ENCODE peak calls at places on chromosomes 7 and 10, in four cellular contexts. V is neural progenitor cell, R is IMR-90, K is PC-3. O is an unnamed sample.

GRCh38 chr10:62459500-62459899 is 85.3 kb downstream of the ZNF365 start:
- DNase-seq in R (no peak), V (no peak), K (no peak), O (no peak)

GRCh38 chr10:72461085-72461484 is 106.4 kb upstream of the DNAJB12 start:
- DNase-seq in K (no peak), R (no peak), V (no peak), O (no peak)

GRCh38 chr10:108957681-108958080 is 965.6 kb downstream of the XPNPEP1 start:
- DNase-seq in R (no peak), V (peak; percentile 17), K (peak; percentile 22), O (no peak)

GRCh38 chr10:99975106-99975829 is 34.5 kb downstream of the DNMBP start:
- DNase-seq in K (no peak), R (no peak), V (no peak), O (no peak)

GRCh38 chr10:15180736-15181135 is 12.2 kb upstream of the NMT2 start:
- DNase-seq in K (no peak), R (no peak), V (no peak), O (no peak)

GRCh38 chr7:48004023-48004422 is 24.6 kb upstream of the HUS1 start:
- DNase-seq in K (no peak), R (no peak), V (no peak), O (no peak)

GRCh38 chr7:133709036-133709880 is 417.9 kb upstream of the LRGUK start:
- DNase-seq in R (no peak), K (no peak), V (no peak), O (no peak)

GRCh38 chr7:107390921-107391320 is 78.9 kb upstream of the GPR22 start:
- DNase-seq in K (no peak), V (peak; percentile 38), R (no peak), O (no peak)

GRCh38 chr10:60114765-60115586 is 208.6 kb upstream of the CCDC6 start:
- DNase-seq in K (peak; percentile 96), R (peak; percentile 69), V (peak; percentile 74), O (peak; percentile 60)

GRCh38 chr7:101031082-101031481 is 11.2 kb downstream of the MUC17 start:
- DNase-seq in R (no peak), V (no peak), K (no peak), O (peak; percentile 85)

GRCh38 chr7:123797673-123798526 is 47.1 kb upstream of the HYAL4 start:
- DNase-seq in V (peak; percentile 28), R (peak; percentile 78), K (peak; percentile 94), O (no peak)

GRCh38 chr7:343864-344607 is 54.1 kb downstream of the FOXL3 start:
- DNase-seq in K (no peak), V (no peak), R (no peak), O (no peak)

GRCh38 chr10:3820255-3820654 is 35.2 kb upstream of the KLF6 start:
- DNase-seq in K (no peak), R (no peak), V (no peak), O (no peak)

GRCh38 chr10:69629897-69630650 is at the start of gene FAM241B:
- DNase-seq in K (peak; percentile 91), V (peak; percentile 90), R (peak; percentile 5), O (peak; percentile 93)

GRCh38 chr10:17713133-17713532 is 38.9 kb upstream of the TMEM236 start:
- DNase-seq in K (no peak), R (no peak), V (peak; percentile 50), O (no peak)

GRCh38 chr10:70587045-70587658 is 15.4 kb downstream of the PRF1 start:
- DNase-seq in V (no peak), K (no peak), R (no peak), O (no peak)

GRCh38 chr10:121096617-121097431 is 245.7 kb downstream of the WDR11 start:
- DNase-seq in R (no peak), K (no peak), V (peak; percentile 22), O (peak; percentile 61)

GRCh38 chr7:21412953-21413352 is 14.9 kb upstream of the SP4 start:
- DNase-seq in V (peak; percentile 69), K (no peak), R (no peak), O (no peak)

GRCh38 chr10:29537799-29538198 is 97.0 kb downstream of the SVIL start:
- DNase-seq in R (no peak), K (no peak), V (no peak), O (no peak)

GRCh38 chr7:17939670-17940301 is 508 bp downstream of the SNX13 start:
- DNase-seq in K (peak; percentile 38), V (peak; percentile 53), R (peak; percentile 23), O (no peak)

GRCh38 chr7:138784692-138785091 is 13.1 kb upstream of the TMEM213 start:
- DNase-seq in V (no peak), K (peak; percentile 3), R (no peak), O (no peak)

GRCh38 chr10:29555746-29556481 is 78.9 kb downstream of the SVIL start:
- DNase-seq in V (peak; percentile 59), K (peak; percentile 76), R (peak; percentile 85), O (no peak)

GRCh38 chr10:71078454-71079145 is 133.8 kb upstream of the UNC5B start:
- DNase-seq in R (no peak), V (no peak), K (no peak), O (peak; percentile 34)

GRCh38 chr10:1154531-1154930 is 98.3 kb downstream of the WDR37 start:
- DNase-seq in V (no peak), K (no peak), R (no peak), O (peak; percentile 36)

GRCh38 chr7:100801833-100802568 is 25.3 kb downstream of the EPHB4 start:
- DNase-seq in R (peak; percentile 87), K (peak; percentile 96), V (no peak), O (no peak)

GRCh38 chr7:89200758-89201157 is 405.2 kb upstream of the TEX47 start:
- DNase-seq in R (no peak), V (no peak), K (no peak), O (no peak)

GRCh38 chr10:51569467-51569866 is 129.9 kb downstream of the CSTF2T start:
- DNase-seq in K (no peak), V (no peak), R (no peak), O (no peak)

GRCh38 chr7:34837316-34837715 is 179.3 kb downstream of the NPSR1 start:
- DNase-seq in K (peak; percentile 45), R (no peak), V (no peak), O (no peak)

GRCh38 chr7:3200504-3200903 is 100.5 kb upstream of the SDK1 start:
- DNase-seq in K (peak; percentile 39), V (peak; percentile 48), R (peak; percentile 62), O (peak; percentile 88)

GRCh38 chr10:123558651-123559050 is 107.5 kb upstream of the GPR26 start:
- DNase-seq in K (no peak), V (no peak), R (no peak), O (peak; percentile 50)

GRCh38 chr7:73316521-73316920 is 7.9 kb upstream of the NSUN5 start:
- DNase-seq in R (no peak), V (no peak), K (no peak), O (no peak)

GRCh38 chr10:124562425-124563060 is 100.9 kb downstream of the LHPP start:
- DNase-seq in V (no peak), R (no peak), K (peak; percentile 55), O (no peak)

GRCh38 chr10:93461124-93461806 is 20.9 kb downstream of the MYOF start:
- DNase-seq in R (peak; percentile 82), V (no peak), K (peak; percentile 14), O (no peak)

GRCh38 chr10:6795571-6795970 is 215.5 kb upstream of the PRKCQ start:
- DNase-seq in R (no peak), K (no peak), V (no peak), O (no peak)

GRCh38 chr10:6796231-6796630 is 216.2 kb upstream of the PRKCQ start:
- DNase-seq in V (no peak), R (no peak), K (no peak), O (peak; percentile 68)

GRCh38 chr10:6794441-6794840 is 214.4 kb upstream of the PRKCQ start:
- DNase-seq in K (no peak), V (no peak), R (no peak), O (no peak)
- H3K9ac ChIP-seq in K (no peak overlapping the region), V (no peak overlapping the region), R (no peak overlapping the region), O (no peak overlapping the region)

DNA sequence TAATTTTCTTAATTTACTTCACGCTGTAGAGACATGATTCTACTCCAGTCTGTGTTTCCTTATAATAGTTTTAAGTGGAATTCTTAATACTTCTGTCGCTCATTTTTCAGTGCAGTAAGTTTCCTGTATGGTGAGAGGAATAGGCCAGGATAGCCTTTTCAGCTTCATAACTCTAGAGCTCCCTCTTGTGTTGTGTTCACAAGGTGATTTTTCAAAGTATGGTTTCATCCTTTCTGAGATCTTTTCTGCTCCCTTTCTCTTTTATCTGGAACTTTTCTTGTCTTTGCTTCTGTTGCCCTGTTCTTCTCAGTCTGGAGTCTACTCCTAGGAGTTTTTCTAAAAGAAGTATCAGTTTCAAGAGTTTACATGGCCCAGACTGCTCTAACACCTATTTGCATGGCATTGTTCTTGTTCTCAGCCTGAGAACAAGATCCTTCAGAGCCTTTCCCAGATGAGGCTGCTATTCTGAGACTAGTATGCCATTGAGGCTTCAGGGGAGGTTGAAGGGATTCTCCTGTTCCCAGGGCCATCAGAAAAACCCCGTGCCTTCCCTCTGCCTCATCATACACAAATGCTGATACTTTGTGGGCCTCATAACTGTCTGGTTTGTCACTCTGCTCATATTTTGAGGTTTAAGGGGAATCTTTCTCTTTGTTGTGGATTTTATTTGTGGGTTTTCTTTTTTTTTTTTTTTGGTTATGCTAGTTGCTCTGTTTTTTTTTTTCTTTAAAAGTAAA is 21.8 kb downstream of the NET1 start:
- DNase-seq in R (peak; percentile 81), V (peak; percentile 58), K (peak; percentile 43), O (no peak)
- H3K9ac ChIP-seq in R (peak overlapping the region; percentile 45), V (no peak overlapping the region), K (no peak overlapping the region), O (no peak overlapping the region)

DNA sequence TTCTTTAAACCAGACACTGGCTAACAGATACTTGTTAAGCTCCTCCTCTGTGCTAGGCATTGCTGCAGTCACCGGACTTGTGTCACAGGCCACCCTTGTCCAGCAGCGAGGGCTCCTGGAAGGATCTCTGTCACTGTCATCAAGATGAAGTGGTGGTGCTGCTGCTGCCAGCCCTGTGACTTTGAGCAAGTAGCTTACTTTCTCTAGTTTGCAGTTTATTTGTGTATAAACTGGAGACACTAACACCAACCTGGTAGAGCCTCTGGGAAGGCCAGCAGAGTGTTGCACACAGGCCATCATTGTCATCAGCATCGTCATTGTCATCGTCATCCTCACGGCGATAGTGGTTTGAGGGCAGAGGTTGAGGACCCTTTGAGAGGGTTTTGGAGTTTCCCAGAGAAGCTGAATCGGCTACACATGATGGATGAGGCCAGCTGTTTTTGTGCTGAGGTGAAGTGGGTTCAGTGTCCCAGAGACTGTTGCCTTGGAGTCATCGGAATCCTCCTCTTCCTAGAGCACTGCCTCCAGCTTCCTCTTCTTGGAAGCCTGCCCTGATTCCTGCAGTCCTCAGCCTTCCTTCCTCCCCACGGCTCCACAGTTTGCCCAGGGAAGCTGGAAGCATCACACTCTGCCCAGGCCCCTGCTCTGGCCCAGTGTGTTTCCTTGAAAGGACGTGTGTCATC is 128.4 kb downstream of the GRK5 start:
- DNase-seq in V (no peak), R (peak; percentile 78), K (no peak), O (no peak)
- H3K9ac ChIP-seq in V (no peak overlapping the region), R (no peak overlapping the region), K (no peak overlapping the region), O (no peak overlapping the region)

DNA sequence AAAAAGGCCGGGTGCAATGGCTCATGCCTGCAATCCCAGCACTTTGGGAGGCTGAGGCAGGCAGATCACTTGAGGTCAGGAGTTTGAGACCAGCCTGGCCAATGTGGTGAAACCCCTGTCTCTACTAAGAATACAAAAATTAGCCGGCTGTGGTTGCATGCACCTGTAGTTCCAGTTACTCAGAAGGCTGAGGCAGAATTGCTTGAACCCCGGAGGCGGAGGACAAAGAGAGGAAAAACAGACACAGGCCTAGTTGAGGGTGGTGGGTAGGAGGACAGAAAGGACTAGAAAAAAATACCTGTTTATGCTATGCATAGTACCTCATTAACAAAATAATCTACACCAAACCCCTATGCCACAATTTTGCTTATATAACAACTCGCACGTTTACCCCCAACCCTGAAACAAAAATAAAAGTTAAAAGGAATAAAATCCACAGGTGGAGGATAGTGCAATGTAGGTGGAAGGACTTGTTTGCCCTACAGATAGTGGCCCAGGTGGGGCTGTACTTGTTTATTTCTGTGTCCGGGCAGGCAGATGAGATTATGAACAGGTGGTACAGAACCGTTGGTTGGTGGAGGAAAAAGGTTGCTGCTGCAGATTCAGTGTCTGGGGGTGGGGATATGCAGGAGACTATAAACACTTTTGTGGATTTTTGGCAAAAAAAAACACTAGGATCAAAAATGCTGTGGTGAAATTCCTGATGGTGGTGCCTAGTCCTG is 5.1 kb downstream of the ZNF680 start:
- DNase-seq in R (no peak), V (no peak), K (no peak), O (no peak)
- H3K9ac ChIP-seq in R (no peak overlapping the region), V (no peak overlapping the region), K (no peak overlapping the region), O (no peak overlapping the region)